ENCODE peak calls at places on chromosomes 6 and 20, in six cellular contexts. L, F, N, T, S and J are unnamed samples.

GRCh38 chr6:4358414-4359107 is 223.2 kb upstream of the ECI2 start:
- DNase-seq in L (peak), F (peak), N (peak), T (peak), S (peak), J (no peak)

GRCh38 chr6:89951574-89952360 is 57.5 kb downstream of the GJA10 start:
- DNase-seq in L (peak), F (no peak), N (no peak), T (no peak), S (peak), J (no peak)

GRCh38 chr6:100456178-100456880 is 8.4 kb downstream of the SIM1 start:
- DNase-seq in L (no peak), F (no peak), N (no peak), T (no peak), S (no peak), J (no peak)

GRCh38 chr6:68634503-68635411 is at the start of gene ADGRB3:
- DNase-seq in L (peak), F (peak), N (peak), T (peak), S (peak), J (peak)

GRCh38 chr20:25864326-25864970 is 167.8 kb upstream of the ZNF337 start:
- DNase-seq in L (no peak), F (no peak), N (no peak), T (no peak), S (no peak), J (no peak)

GRCh38 chr6:107712523-107713213 is 111.4 kb downstream of the SCML4 start:
- DNase-seq in L (peak), F (no peak), N (no peak), T (peak), S (peak), J (no peak)

GRCh38 chr6:34506718-34507117 is 40.8 kb downstream of the PACSIN1 start:
- DNase-seq in L (no peak), F (no peak), N (no peak), T (no peak), S (no peak), J (no peak)

GRCh38 chr6:138963531-138963930 is 24.5 kb downstream of the REPS1 start:
- DNase-seq in L (no peak), F (no peak), N (no peak), T (no peak), S (no peak), J (no peak)

GRCh38 chr20:63148696-63149095 is 67.2 kb downstream of the YTHDF1 start:
- DNase-seq in L (no peak), F (no peak), N (no peak), T (no peak), S (no peak), J (no peak)

GRCh38 chr20:25319241-25320034 is 71.2 kb downstream of the ABHD12 start:
- DNase-seq in L (no peak), F (peak), N (no peak), T (no peak), S (no peak), J (no peak)

GRCh38 chr6:86856937-86857563 is 80.3 kb upstream of the HTR1E start:
- DNase-seq in L (peak), F (peak), N (peak), T (peak), S (peak), J (peak)

GRCh38 chr6:72559067-72559466 is 62.8 kb upstream of the KCNQ5 start:
- DNase-seq in L (no peak), F (no peak), N (no peak), T (no peak), S (no peak), J (no peak)

GRCh38 chr20:61254881-61255589 is 3.0 kb downstream of the CDH4 start:
- DNase-seq in L (no peak), F (no peak), N (no peak), T (no peak), S (no peak), J (no peak)

GRCh38 chr20:17612287-17612974 is 42.6 kb downstream of the DSTN start:
- DNase-seq in L (no peak), F (no peak), N (no peak), T (peak), S (peak), J (peak)

GRCh38 chr20:17611540-17612286 is 41.8 kb downstream of the DSTN start:
- DNase-seq in L (no peak), F (peak), N (peak), T (peak), S (no peak), J (peak)

GRCh38 chr20:17610566-17611289 is 40.9 kb downstream of the DSTN start:
- DNase-seq in L (no peak), F (peak), N (no peak), T (peak), S (peak), J (peak)

GRCh38 chr20:17609978-17610377 is 40.1 kb downstream of the DSTN start:
- DNase-seq in L (no peak), F (no peak), N (no peak), T (no peak), S (no peak), J (no peak)

GRCh38 chr20:17611290-17611539 is 41.3 kb downstream of the DSTN start:
- DNase-seq in L (no peak), F (no peak), N (no peak), T (no peak), S (no peak), J (no peak)
- TF ChIP-seq CTCF in L (no peak), F (peak), N (no peak), T (no peak), S (no peak), J (peak)

GRCh38 chr6:3209114-3210023 is 18.1 kb downstream of the TUBB2B start:
- DNase-seq in L (no peak), F (peak), N (peak), T (peak), S (peak), J (peak)
- TF ChIP-seq CTCF in L (no peak), F (no peak), N (peak), T (no peak), S (peak), J (peak)

GRCh38 chr20:17083738-17084137 is 143.1 kb upstream of the PCSK2 start:
- DNase-seq in L (peak), F (no peak), N (no peak), T (no peak), S (no peak), J (no peak)
- TF ChIP-seq CTCF in L (no peak), F (no peak), N (no peak), T (no peak), S (no peak), J (no peak)

DNA sequence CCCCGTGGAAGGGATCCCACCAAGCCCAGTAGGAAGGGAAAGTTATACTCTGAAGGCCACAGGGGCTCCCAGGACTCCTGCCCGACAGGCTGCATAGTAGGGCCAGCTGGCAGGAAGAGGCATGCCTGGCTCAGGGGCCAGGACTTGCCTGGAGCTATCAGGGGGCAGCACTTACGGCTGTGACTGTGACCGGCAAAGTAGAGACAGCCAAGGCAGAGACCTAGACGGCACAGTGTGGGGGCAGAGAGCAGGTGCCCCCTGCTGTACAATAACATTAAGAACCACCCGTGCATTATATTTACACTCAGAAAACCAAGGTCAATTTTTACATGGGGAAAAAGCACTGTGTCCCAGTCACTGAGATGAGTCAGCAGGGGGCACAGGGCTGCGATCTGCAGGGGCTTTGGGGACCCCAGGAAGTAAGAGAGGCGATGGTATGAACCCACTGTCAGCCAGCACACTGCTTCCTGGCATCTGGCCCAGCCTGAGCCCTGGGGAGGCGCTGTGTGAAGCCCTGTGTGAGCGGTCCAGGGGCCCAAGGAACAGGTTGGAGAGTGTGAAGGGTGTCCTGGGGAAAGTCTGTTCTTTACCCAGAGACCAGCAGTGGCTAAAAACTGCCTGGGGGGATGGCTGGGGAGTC is 9.9 kb downstream of the CCDC167 start:
- DNase-seq in L (no peak), F (no peak), N (no peak), T (peak), S (peak), J (no peak)
- TF ChIP-seq CTCF in L (no peak), F (no peak), N (no peak), T (peak), S (peak), J (peak)